ENCODE peak calls at places on chromosome 11, in four cellular contexts. E, I, B and S are unnamed samples.

GRCh38 chr11:133383689-133384088 is 148.6 kb downstream of the OPCML start:
- DNase-seq in E (no peak), I (no peak), B (no peak), S (peak)

GRCh38 chr11:62088331-62088933 is 35.4 kb upstream of the INCENP start:
- DNase-seq in E (no peak), I (no peak), B (no peak), S (no peak)

GRCh38 chr11:134062255-134063030 is 6.4 kb upstream of the JAM3 start:
- DNase-seq in E (no peak), I (no peak), B (no peak), S (no peak)

GRCh38 chr11:92685049-92685448 is 284.4 kb upstream of the MTNR1B start:
- DNase-seq in E (no peak), I (no peak), B (no peak), S (no peak)

GRCh38 chr11:112997829-112998228 is 36.6 kb downstream of the NCAM1 start:
- DNase-seq in E (no peak), I (no peak), B (no peak), S (no peak)

GRCh38 chr11:13717331-13717730 is 48.9 kb downstream of the FAR1 start:
- DNase-seq in E (peak), I (no peak), B (no peak), S (no peak)

GRCh38 chr11:116736763-116737162 is 36.0 kb downstream of the BUD13 start:
- DNase-seq in E (no peak), I (no peak), B (no peak), S (no peak)

GRCh38 chr11:133957926-133958325 is 1.2 kb upstream of the IGSF9B start:
- DNase-seq in E (no peak), I (no peak), B (no peak), S (no peak)

GRCh38 chr11:96061730-96062524 is 138.0 kb upstream of the MTMR2 start:
- DNase-seq in E (no peak), I (no peak), B (no peak), S (no peak)

GRCh38 chr11:126459691-126460404 is 104.4 kb downstream of the ST3GAL4 start:
- DNase-seq in E (no peak), I (no peak), B (no peak), S (no peak)

GRCh38 chr11:34840736-34841386 is 75.3 kb downstream of the APIP start:
- DNase-seq in E (no peak), I (no peak), B (no peak), S (no peak)

GRCh38 chr11:13221722-13222121 is 55.9 kb upstream of the BMAL1 start:
- DNase-seq in E (no peak), I (no peak), B (no peak), S (no peak)

GRCh38 chr11:19954899-19955298 is 205.4 kb downstream of the DBX1 start:
- DNase-seq in E (no peak), I (no peak), B (no peak), S (no peak)

GRCh38 chr11:113494021-113494420 is 18.8 kb upstream of the DRD2 start:
- DNase-seq in E (no peak), I (no peak), B (no peak), S (no peak)

GRCh38 chr11:131609317-131609716 is 238.9 kb downstream of the NTM start:
- DNase-seq in E (peak), I (no peak), B (no peak), S (no peak)

GRCh38 chr11:62602141-62603071 is 741 bp upstream of the MTA2 start:
- DNase-seq in E (no peak), I (peak), B (no peak), S (no peak)

GRCh38 chr11:124238512-124238911 is 2.4 kb upstream of the OR8G1 start:
- DNase-seq in E (no peak), I (no peak), B (no peak), S (no peak)

GRCh38 chr11:93652161-93652597 is 9.3 kb upstream of the CEP295 start:
- DNase-seq in E (peak), I (no peak), B (no peak), S (peak)

GRCh38 chr11:27249208-27249509 is 113.9 kb downstream of the CCDC34 start:
- DNase-seq in E (no peak), I (no peak), B (no peak), S (no peak)

GRCh38 chr11:1435820-1436467 is 46.2 kb downstream of the BRSK2 start:
- DNase-seq in E (no peak), I (no peak), B (no peak), S (no peak)

GRCh38 chr11:95279921-95280861 is 49.2 kb upstream of the SESN3 start:
- DNase-seq in E (no peak), I (peak), B (no peak), S (no peak)

GRCh38 chr11:67282155-67282875 is 6.8 kb upstream of the ANKRD13D start:
- DNase-seq in E (no peak), I (peak), B (no peak), S (no peak)

GRCh38 chr11:125170001-125170405 is 5.5 kb downstream of the PKNOX2 start:
- DNase-seq in E (peak), I (no peak), B (no peak), S (no peak)

GRCh38 chr11:78438298-78438975 is 20.8 kb upstream of the GAB2 start:
- DNase-seq in E (no peak), I (no peak), B (no peak), S (no peak)

DNA sequence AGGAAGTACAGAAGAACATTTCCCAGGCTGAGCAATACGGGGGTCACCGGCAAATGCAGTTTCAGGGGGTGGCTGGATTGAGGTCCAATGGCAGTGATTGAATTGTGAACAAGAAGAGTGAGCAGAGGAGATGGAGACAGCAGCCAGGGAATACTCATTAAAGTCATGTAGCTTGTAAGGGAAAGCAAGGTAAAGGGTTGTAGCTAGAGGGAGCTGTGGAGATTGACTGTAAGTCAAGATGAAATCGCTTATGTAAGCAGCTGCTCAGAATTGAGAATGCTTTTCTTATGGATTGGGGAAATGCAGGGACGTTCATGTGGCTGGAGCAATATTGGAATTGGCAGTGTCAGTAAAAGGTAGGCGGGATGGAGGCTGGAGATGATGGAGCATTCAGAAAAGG is 111.4 kb upstream of the TBCEL start:
- DNase-seq in E (peak), I (no peak), B (no peak), S (peak)
- TF ChIP-seq CTCF in E (peak), I (no peak), B (no peak), S (peak)

GRCh38 chr11:59553323-59553722 is 42.0 kb downstream of the OR4D9 start:
- DNase-seq in E (no peak), I (no peak), B (no peak), S (no peak)

GRCh38 chr11:59551651-59552521 is 40.5 kb downstream of the OR4D9 start:
- DNase-seq in E (peak), I (no peak), B (no peak), S (no peak)

GRCh38 chr11:59550842-59551650 is 39.7 kb downstream of the OR4D9 start:
- DNase-seq in E (peak), I (peak), B (peak), S (peak)

GRCh38 chr11:59550368-59550841 is 39.1 kb downstream of the OR4D9 start:
- DNase-seq in E (peak), I (peak), B (peak), S (peak)

GRCh38 chr11:59552844-59553243 is 41.5 kb downstream of the OR4D9 start:
- DNase-seq in E (no peak), I (no peak), B (no peak), S (no peak)
- H3K4me3 ChIP-seq in E (no peak), I (no peak), B (no peak), S (no peak)

DNA sequence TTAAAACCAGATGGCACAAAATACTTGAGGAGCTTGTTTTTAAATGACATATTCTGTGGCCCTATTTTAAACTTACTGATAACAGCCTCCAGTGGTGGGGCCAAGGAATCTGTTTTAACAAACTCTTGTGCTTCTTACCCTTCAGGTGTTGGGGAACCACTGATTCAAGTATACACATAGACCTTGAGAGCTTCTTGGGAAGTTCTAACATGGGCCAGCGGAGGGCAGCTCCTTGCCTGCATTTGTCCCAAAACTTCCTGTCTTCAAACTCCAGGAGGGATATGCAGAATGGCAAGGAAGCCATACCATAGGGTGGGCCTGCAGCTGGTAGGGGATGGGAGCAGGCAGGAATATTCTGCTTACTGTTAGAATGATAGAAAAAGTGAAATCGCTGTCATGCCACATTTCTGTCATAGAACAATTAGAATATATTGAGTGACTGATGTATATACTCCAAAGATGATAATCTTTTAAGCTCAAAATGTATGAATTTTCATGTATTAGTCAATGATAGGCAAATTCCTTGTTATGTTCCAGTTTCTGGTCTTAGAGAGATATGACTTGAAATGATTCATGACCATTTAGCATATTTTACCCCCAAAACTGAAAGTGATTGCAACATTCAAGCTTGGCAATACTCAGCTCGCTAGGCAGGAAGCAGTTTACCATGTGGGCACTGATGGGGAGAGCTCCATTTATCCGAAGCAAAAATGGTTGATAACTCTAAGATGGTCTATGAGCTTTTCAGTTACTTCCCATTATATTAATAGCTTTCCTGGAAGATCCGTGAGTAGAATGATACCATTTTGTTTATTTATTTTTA is 9.2 kb downstream of the EXT2 start:
- DNase-seq in E (no peak), I (no peak), B (no peak), S (no peak)
- TF ChIP-seq CTCF in E (peak), I (no peak), B (no peak), S (no peak)

GRCh38 chr11:64643258-64643881 is 52.4 kb downstream of the SLC22A12 start:
- DNase-seq in E (no peak), I (no peak), B (no peak), S (no peak)

GRCh38 chr11:64642876-64643257 is 51.8 kb downstream of the SLC22A12 start:
- DNase-seq in E (no peak), I (no peak), B (no peak), S (no peak)

GRCh38 chr11:64644348-64645242 is 53.6 kb downstream of the SLC22A12 start:
- DNase-seq in E (no peak), I (no peak), B (no peak), S (no peak)

GRCh38 chr11:64642418-64642735 is 51.4 kb downstream of the SLC22A12 start:
- DNase-seq in E (no peak), I (no peak), B (no peak), S (no peak)

DNA sequence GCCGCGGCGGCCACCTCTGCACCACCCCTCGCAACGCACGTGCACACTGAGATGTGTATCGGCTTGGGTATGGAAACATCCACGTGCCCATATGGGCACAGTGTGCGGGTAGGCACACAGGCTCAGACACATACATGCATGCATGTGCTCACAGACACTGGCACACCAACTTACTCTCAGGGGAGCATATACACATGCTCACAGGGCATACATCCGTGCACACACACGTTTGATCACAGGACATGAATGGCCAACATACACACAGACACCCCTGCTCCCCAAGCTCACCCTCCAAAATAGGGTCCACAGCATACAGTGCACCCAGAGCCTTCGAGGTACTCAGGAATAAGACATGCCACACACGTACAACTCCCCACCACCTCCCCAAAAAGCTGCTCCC is 52.9 kb downstream of the SLC22A12 start:
- DNase-seq in E (no peak), I (no peak), B (no peak), S (no peak)
- H3K4me3 ChIP-seq in E (no peak), I (peak), B (no peak), S (no peak)

DNA sequence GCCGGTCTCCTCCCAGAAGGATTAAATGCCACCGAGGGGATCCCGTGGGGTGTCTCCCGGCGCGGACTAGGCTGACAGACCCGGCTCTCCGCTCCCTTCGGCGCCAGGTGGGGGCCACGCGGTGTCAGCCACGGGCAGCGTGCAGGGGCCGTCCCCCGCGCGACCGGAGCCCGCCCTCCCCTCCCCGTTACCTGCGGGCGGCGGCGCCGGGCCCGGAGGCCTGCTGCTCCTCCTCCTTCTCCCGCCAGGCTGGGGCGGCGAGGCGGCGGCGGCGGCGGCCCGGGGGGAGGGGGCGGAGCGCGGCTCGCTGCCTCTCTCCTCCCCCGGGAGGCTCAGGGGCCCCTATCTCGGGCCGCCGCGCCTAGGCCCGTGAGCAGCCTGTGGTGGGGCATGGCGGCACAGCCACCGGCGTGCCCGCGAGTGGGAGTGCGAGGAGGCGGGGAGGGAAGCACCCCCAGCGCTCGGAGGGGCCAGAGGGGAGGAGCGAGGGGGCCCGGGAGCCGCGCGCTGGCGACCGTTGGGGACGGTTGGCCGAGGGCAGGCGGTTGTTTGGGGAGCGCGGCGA is 451 bp downstream of the ZBTB44 start:
- DNase-seq in E (peak), I (peak), B (peak), S (no peak)
- TF ChIP-seq CTCF in E (no peak), I (no peak), B (no peak), S (no peak)

DNA sequence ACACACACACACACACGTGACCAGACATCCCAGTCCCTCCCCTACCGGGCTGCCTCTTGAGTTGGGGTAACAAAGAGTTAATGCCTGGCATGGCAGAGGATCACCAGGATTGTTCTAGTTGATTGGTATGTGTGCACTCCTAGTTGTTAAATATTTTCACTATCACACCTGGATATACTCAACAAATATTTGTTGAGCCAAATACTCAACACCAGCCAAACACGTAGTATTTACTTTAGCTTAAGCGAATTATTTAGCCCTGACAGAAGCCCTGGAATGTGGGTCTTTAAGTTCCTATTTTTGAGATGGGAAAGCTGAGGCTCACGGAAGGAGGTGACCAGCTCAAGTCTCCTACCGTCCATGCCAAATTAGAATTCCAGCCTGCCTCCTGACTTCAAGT is 10.5 kb downstream of the CD3E start:
- DNase-seq in E (no peak), I (no peak), B (no peak), S (peak)
- H3K4me3 ChIP-seq in E (no peak), I (no peak), B (no peak), S (no peak)

GRCh38 chr11:83193315-83194283 is at the start of gene ANKRD42:
- DNase-seq in E (peak), I (peak), B (peak), S (peak)
- TF ChIP-seq CTCF in E (no peak), I (no peak), B (no peak), S (no peak)

GRCh38 chr11:80297808-80298460 is 857.1 kb upstream of the TENM4 start:
- DNase-seq in E (peak), I (no peak), B (no peak), S (no peak)
- H3K4me3 ChIP-seq in E (no peak), I (no peak), B (no peak), S (no peak)